ENCODE peak calls at places on chromosomes 13 and 19, in nine cellular contexts. X is vagina, K is H1, O is sigmoid colon, N is transverse colon, B is breast epithelium, P is endothelial cell of umbilical vein, E is HCT116, H is upper lobe of left lung. W is an unnamed sample.

GRCh38 chr13:98761126-98761978 is 8.9 kb upstream of the SLC15A1 start:
- DNase-seq in X (no peak), K (no peak), O (no peak), N (no peak), B (no peak), P (no peak), E (no peak), H (no peak), W (no peak)

GRCh38 chr13:76903544-76904162 is 17.4 kb upstream of the KCTD12 start:
- DNase-seq in X (no peak), K (peak; percentile 41), O (peak; percentile 79), N (peak; percentile 65), B (no peak), P (peak; percentile 89), E (peak; percentile 69), H (no peak), W (peak; percentile 67)

GRCh38 chr19:32392946-32393345 is 12.6 kb upstream of the DPY19L3 start:
- DNase-seq in X (no peak), K (no peak), O (no peak), N (no peak), B (no peak), P (no peak), E (no peak), H (no peak), W (no peak)

GRCh38 chr19:49017666-49018351 is 918 bp upstream of the LHB start:
- DNase-seq in X (no peak), K (no peak), O (no peak), N (peak; percentile 49), B (no peak), P (peak; percentile 70), E (peak; percentile 60), H (peak; percentile 92), W (no peak)

GRCh38 chr19:2016041-2016807 is 710 bp upstream of the BTBD2 start:
- DNase-seq in X (no peak), K (no peak), O (peak; percentile 97), N (peak; percentile 84), B (peak; percentile 78), P (peak; percentile 42), E (peak; percentile 73), H (peak; percentile 78), W (no peak)

GRCh38 chr13:113958373-113958772 is 15.5 kb downstream of the C13orf46 start:
- DNase-seq in X (no peak), K (no peak), O (no peak), N (no peak), B (no peak), P (no peak), E (no peak), H (peak; percentile 72), W (no peak)

GRCh38 chr13:94708031-94708571 is 4.2 kb downstream of the SOX21 start:
- DNase-seq in X (no peak), K (no peak), O (no peak), N (no peak), B (no peak), P (no peak), E (no peak), H (peak; percentile 16), W (no peak)

GRCh38 chr19:42199440-42200115 is 17.9 kb downstream of the DEDD2 start:
- DNase-seq in X (no peak), K (no peak), O (peak; percentile 76), N (peak; percentile 53), B (no peak), P (no peak), E (no peak), H (peak; percentile 87), W (no peak)

GRCh38 chr19:11693505-11694499 is 44.9 kb downstream of the ZNF823 start:
- DNase-seq in X (no peak), K (peak; percentile 44), O (no peak), N (no peak), B (no peak), P (no peak), E (peak; percentile 56), H (no peak), W (no peak)

GRCh38 chr13:51959773-51960172 is 51.5 kb downstream of the ATP7B start:
- DNase-seq in X (no peak), K (no peak), O (no peak), N (peak; percentile 81), B (no peak), P (no peak), E (no peak), H (no peak), W (no peak)

GRCh38 chr13:51957377-51958216 is 53.7 kb downstream of the ATP7B start:
- DNase-seq in X (no peak), K (no peak), O (no peak), N (peak; percentile 35), B (no peak), P (no peak), E (no peak), H (no peak), W (no peak)

GRCh38 chr13:51956717-51957116 is 54.5 kb downstream of the ATP7B start:
- DNase-seq in X (no peak), K (no peak), O (no peak), N (no peak), B (no peak), P (no peak), E (no peak), H (no peak), W (no peak)

GRCh38 chr13:51955841-51956603 is 55.2 kb downstream of the ATP7B start:
- DNase-seq in X (no peak), K (no peak), O (no peak), N (peak; percentile 53), B (no peak), P (no peak), E (no peak), H (peak; percentile 38), W (no peak)

DNA sequence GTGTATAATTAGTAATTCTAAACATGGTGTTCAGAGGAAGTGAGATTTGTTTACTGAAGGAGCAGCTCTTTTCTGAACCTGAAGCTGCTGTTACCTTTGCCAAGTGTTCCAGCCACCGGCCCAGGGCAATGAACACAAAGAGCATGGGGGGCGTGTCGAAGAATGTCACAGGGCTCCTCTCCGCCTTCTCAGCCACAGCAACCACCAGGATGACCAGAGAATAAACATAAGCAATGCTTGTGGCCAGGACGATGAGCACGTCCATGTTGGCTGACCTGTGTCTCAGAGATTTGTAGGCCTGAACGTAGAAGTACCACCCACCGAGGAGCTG is 53.1 kb downstream of the ATP7B start:
- DNase-seq in X (no peak), K (no peak), O (no peak), N (peak; percentile 85), B (no peak), P (no peak), E (no peak), H (no peak), W (no peak)
- TF ChIP-seq CTCF in X (no peak), K (no peak), O (no peak), N (no peak), B (no peak), P (no peak), E (no peak), H (no peak), W (no peak)

DNA sequence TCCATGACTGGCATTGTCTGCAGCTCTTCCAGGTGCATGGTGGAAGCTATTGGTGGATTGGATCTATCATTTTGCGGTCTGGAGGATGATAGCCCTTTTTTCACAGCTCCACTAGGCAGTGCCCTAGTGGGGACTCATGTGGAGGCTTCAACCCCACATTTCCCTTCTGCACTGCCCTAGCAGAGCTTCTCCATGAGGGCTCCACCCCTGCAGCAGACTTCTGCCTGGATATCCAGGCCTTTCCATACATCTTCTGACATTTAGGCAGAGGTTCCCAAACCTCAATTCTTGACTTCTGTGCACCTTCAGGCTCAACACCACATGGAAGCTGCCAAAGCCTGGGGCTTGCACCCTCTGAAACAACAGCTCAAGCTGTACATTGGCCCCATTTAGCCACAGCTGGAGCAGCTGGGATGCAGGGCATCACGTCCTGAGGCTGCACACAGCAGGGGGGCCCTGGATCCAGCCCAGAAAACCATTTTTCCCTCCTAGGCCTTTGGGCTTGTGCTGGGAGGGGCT is 800.2 kb upstream of the MIR17HG start:
- DNase-seq in X (no peak), K (no peak), O (no peak), N (no peak), B (no peak), P (no peak), E (no peak), H (no peak), W (no peak)
- H3K9me3 ChIP-seq in X (no peaks in the 10 kb centered on the region), K (peaks cover 22% of the 10 kb centered on the region), O (no peaks in the 10 kb centered on the region), N (no peaks in the 10 kb centered on the region), B (peaks cover 7% of the 10 kb centered on the region), P (no peaks in the 10 kb centered on the region), E (no peaks in the 10 kb centered on the region), H (no peaks in the 10 kb centered on the region), W (no peaks in the 10 kb centered on the region)

GRCh38 chr13:49527123-49527522 is 31.4 kb downstream of the PHF11 start:
- DNase-seq in X (no peak), K (no peak), O (no peak), N (no peak), B (no peak), P (no peak), E (no peak), H (no peak), W (no peak)
- TF ChIP-seq POLR2AphosphoS5 in X (no peak), K (no peak), O (no peak), N (no peak), B (no peak), P (no peak), E (no peak), H (no peak), W (no peak)

GRCh38 chr13:112894673-112895481 is 74.1 kb upstream of the MCF2L start:
- DNase-seq in X (no peak), K (no peak), O (no peak), N (no peak), B (no peak), P (no peak), E (no peak), H (peak; percentile 76), W (no peak)

GRCh38 chr13:112892759-112893569 is 76.0 kb upstream of the MCF2L start:
- DNase-seq in X (no peak), K (no peak), O (no peak), N (peak; percentile 52), B (no peak), P (peak; percentile 34), E (no peak), H (peak; percentile 59), W (no peak)

GRCh38 chr13:112894423-112894672 is 74.7 kb upstream of the MCF2L start:
- DNase-seq in X (no peak), K (no peak), O (no peak), N (no peak), B (no peak), P (no peak), E (no peak), H (peak; percentile 89), W (no peak)

GRCh38 chr13:112895521-112896465 is 73.2 kb upstream of the MCF2L start:
- DNase-seq in X (no peak), K (no peak), O (no peak), N (no peak), B (no peak), P (no peak), E (no peak), H (peak; percentile 52), W (no peak)

DNA sequence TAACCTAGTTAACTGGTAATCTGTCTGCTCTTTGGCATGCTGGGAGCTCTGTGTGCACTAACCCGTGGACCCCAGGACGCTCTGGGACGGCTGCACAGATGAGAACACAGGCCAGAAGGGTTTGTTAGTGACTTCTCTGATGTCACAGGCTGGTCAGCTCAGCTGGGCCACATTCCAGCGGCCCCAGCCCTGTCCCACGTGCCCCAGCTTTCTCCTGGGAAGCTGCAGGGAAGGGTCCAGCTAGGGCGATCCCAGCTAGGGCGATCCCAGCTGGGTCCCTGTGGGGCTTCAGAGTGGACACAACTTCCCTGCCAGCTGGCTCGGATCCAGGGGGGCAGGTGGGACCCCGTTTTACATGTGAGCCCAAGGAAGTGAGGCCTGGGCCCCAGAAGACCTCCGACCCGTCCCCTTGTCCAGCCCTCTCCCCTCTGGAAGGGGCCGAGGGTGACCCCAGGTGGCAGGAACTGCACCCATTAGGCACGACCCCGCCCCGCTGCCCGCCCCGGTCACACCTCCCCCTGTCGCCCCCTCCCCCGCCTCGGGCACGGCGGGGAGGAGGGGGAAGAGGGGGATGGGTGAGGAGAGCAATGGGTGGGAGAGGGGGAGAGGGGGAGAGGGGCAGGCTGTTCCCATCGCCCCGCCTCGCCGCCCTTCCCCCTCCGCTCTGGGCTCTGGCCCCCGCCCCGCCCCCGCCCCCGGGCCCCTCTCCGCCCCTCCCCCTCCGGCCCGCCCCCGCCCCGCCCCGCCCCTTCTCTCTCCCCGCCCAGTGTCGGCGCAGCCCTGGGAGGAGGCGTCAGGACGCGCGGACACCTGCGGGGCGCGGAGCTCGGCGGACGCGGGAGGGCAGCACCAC is 75.2 kb upstream of the MCF2L start:
- DNase-seq in X (no peak), K (peak; percentile 36), O (no peak), N (peak; percentile 64), B (no peak), P (peak; percentile 12), E (no peak), H (peak; percentile 72), W (no peak)
- TF ChIP-seq CTCF in X (no peak), K (no peak), O (no peak), N (no peak), B (no peak), P (no peak), E (no peak), H (no peak), W (no peak)

W was measured in Panc1.